ENCODE peak calls at places on chromosomes 11 and 22, in four cellular contexts. C, Z, D and F are unnamed samples.

GRCh38 chr11:64850979-64851567 is 6.6 kb upstream of the CDC42BPG start:
- DNase-seq in C (no peak), Z (no peak), D (no peak), F (peak)

GRCh38 chr11:5258543-5259262 is 4.1 kb upstream of the HBG2 start:
- DNase-seq in C (no peak), Z (no peak), D (no peak), F (no peak)

GRCh38 chr11:1485504-1485885 is 1.1 kb downstream of the MOB2 start:
- DNase-seq in C (no peak), Z (no peak), D (no peak), F (peak)

GRCh38 chr22:32502346-32502745 is 27.7 kb downstream of the FBXO7 start:
- DNase-seq in C (no peak), Z (no peak), D (peak), F (no peak)

GRCh38 chr11:128488471-128488870 is 98.9 kb downstream of the ETS1 start:
- DNase-seq in C (no peak), Z (peak), D (no peak), F (no peak)

GRCh38 chr11:6733326-6734030 is 38.3 kb downstream of the OR2AG2 start:
- DNase-seq in C (no peak), Z (no peak), D (no peak), F (no peak)

GRCh38 chr11:73866586-73866996 is 10.1 kb downstream of the COA4 start:
- DNase-seq in C (no peak), Z (peak), D (no peak), F (no peak)

GRCh38 chr11:34363363-34364084 is 5.7 kb upstream of the ABTB2 start:
- DNase-seq in C (no peak), Z (peak), D (no peak), F (no peak)

GRCh38 chr22:39800790-39801540 is 92.6 kb downstream of the ENTHD1 start:
- DNase-seq in C (no peak), Z (no peak), D (no peak), F (no peak)

GRCh38 chr11:15579287-15580001 is 464.7 kb downstream of the INSC start:
- DNase-seq in C (no peak), Z (no peak), D (no peak), F (no peak)
- H3K4me3 ChIP-seq in C (no peak), Z (no peak), D (no peak), F (no peak)

DNA sequence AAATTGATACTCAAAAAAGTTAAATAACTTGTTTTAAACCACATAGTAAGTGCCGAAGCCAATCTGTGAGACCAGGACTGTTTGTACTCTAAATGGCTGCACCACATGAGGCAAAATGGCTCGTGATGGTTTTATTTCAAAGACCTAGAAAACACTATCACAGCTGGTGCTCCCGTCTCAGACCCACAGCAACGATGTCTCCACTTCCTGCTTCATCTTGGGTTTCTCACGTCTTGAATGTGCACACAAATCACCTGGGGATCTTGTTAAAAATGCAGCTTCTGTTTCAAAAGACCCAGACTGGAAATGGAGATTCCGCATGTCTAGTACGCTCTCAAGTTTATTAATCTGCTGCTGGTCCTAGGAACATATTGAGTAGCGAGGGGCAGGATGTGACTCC is 1.2 kb downstream of the CD3E start:
- DNase-seq in C (no peak), Z (no peak), D (no peak), F (no peak)
- H3K4me3 ChIP-seq in C (no peak), Z (no peak), D (no peak), F (peak)

GRCh38 chr22:49970528-49971231 is 10.1 kb downstream of the PIM3 start:
- DNase-seq in C (peak), Z (peak), D (peak), F (peak)

GRCh38 chr22:49968831-49969661 is 8.5 kb downstream of the PIM3 start:
- DNase-seq in C (no peak), Z (no peak), D (peak), F (peak)

GRCh38 chr22:49971232-49972162 is 10.9 kb downstream of the PIM3 start:
- DNase-seq in C (peak), Z (peak), D (peak), F (peak)

GRCh38 chr22:49968313-49968830 is 7.8 kb downstream of the PIM3 start:
- DNase-seq in C (no peak), Z (no peak), D (no peak), F (peak)

DNA sequence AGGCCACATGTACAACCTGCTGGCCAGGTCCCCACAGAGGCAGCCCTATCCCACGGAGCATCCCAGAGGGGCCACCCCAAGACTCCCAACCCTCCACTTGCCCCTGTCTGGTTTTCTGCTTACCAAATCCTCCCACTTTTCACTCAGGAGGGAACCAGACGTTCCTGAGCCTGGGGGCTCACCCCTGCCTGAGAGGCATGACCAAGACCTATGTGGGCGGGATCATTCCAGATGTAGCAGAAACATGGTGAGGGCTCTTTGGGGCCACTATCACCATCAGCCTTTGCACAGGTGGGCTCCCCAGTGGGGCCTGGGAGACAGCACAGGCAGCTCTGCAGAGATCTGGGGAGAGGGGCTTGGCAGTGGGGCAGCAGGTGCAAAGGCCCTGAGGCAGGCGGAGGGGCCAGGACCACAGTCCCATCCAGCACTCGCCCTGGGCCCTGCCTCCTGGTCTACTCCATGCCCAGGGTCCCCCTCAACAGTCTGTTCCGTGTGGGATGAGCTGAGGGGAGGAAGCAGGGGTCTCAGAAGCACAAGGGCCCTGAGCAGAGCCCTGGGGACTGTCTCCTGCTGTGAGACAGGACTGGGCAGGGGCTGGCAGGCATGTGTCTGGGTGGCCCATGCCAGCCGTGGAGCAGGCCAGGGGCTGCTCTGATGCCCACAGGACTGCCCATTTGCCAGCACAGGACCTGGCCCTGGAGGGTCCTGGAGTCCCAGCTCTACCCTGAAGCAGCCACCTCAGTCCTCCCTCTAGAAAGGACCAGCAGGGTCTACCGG is 9.4 kb downstream of the PIM3 start:
- DNase-seq in C (no peak), Z (no peak), D (no peak), F (peak)
- H3K4me3 ChIP-seq in C (no peak), Z (no peak), D (no peak), F (no peak)

GRCh38 chr11:111417766-111418435 is 38.8 kb upstream of the POU2AF1 start:
- DNase-seq in C (no peak), Z (peak), D (no peak), F (peak)
- H3K4me3 ChIP-seq in C (no peak), Z (no peak), D (no peak), F (peak)

GRCh38 chr22:29973269-29973668 is 90.3 kb downstream of the MTMR3 start:
- DNase-seq in C (no peak), Z (no peak), D (no peak), F (no peak)

GRCh38 chr22:29972121-29972520 is 89.1 kb downstream of the MTMR3 start:
- DNase-seq in C (no peak), Z (no peak), D (no peak), F (no peak)

GRCh38 chr22:29977107-29977506 is 94.1 kb downstream of the MTMR3 start:
- DNase-seq in C (no peak), Z (no peak), D (no peak), F (no peak)

GRCh38 chr22:29971607-29972006 is 88.6 kb downstream of the MTMR3 start:
- DNase-seq in C (no peak), Z (no peak), D (no peak), F (no peak)

GRCh38 chr22:29975494-29975893 is 92.5 kb downstream of the MTMR3 start:
- DNase-seq in C (no peak), Z (no peak), D (no peak), F (no peak)
- H3K4me3 ChIP-seq in C (no peak), Z (no peak), D (no peak), F (no peak)

GRCh38 chr22:50294319-50294656 is 13.2 kb downstream of the PLXNB2 start:
- DNase-seq in C (no peak), Z (no peak), D (no peak), F (no peak)
- H3K4me3 ChIP-seq in C (no peak), Z (no peak), D (no peak), F (peak)

GRCh38 chr22:21939392-21940319 is 13.0 kb downstream of the PPM1F start:
- DNase-seq in C (no peak), Z (no peak), D (no peak), F (peak)
- H3K4me3 ChIP-seq in C (no peak), Z (no peak), D (no peak), F (no peak)

DNA sequence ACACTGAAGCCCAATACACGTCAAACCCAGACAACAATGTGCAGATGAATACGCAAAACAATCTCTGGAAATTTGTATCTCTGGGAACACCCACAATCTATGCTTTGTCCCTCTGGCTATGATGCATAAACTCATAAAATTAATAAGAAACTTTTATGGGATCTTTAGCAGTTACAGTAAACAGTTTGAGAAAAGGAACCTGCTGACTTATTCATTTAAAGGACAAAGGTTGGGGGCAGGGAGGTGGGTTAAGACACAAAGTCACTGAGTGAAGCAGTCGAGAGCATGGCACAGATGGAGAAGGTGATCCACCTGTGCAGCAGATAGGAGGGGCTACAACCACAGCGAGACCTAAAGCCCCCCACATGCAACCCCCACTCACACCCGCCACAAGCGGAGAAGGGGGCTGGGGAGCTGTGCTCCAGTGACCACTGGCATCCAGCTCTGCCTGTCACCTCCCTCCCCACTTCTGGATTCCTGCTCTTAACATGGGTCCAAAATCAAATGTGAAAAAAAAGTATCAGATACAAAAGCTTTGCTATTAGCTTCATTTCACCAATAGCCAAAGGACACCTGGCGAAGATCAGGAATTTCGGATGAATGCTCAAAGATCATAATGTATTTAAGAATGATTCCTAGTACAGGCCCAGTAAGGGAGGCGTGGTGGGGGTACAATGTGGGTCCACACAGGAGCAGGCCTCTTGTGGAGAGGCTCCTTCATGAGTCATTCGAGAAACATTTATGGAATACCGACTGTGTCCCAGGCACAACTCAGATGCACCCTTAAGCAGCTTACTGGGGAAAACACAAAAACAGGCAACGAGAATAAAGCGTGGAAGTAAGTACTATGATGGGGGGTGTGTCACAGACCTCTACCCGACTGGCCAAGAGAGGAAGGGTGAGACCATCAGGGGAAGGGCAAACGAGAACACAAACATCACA is 44.8 kb downstream of the SMCO4 start:
- DNase-seq in C (no peak), Z (peak), D (peak), F (no peak)
- H3K4me3 ChIP-seq in C (no peak), Z (no peak), D (no peak), F (no peak)

GRCh38 chr11:114181195-114181594 is 115.0 kb upstream of the NNMT start:
- DNase-seq in C (no peak), Z (no peak), D (no peak), F (no peak)

GRCh38 chr11:114181752-114182151 is 114.4 kb upstream of the NNMT start:
- DNase-seq in C (no peak), Z (no peak), D (no peak), F (no peak)

GRCh38 chr11:114179234-114179941 is 116.8 kb upstream of the NNMT start:
- DNase-seq in C (peak), Z (no peak), D (no peak), F (no peak)

GRCh38 chr11:114178656-114179055 is 117.5 kb upstream of the NNMT start:
- DNase-seq in C (no peak), Z (no peak), D (no peak), F (no peak)

GRCh38 chr11:114180301-114181055 is 115.7 kb upstream of the NNMT start:
- DNase-seq in C (peak), Z (no peak), D (peak), F (no peak)
- H3K4me3 ChIP-seq in C (no peak), Z (no peak), D (no peak), F (no peak)

GRCh38 chr11:66468691-66469090 is 2.0 kb downstream of the PELI3 start:
- DNase-seq in C (no peak), Z (no peak), D (no peak), F (no peak)

GRCh38 chr11:66469441-66469840 is 2.7 kb downstream of the PELI3 start:
- DNase-seq in C (no peak), Z (no peak), D (no peak), F (no peak)

GRCh38 chr11:66466225-66467033 is at the start of gene PELI3:
- DNase-seq in C (peak), Z (peak), D (peak), F (peak)

GRCh38 chr11:66467034-66467659 is 442 bp downstream of the PELI3 start:
- DNase-seq in C (peak), Z (peak), D (peak), F (no peak)

DNA sequence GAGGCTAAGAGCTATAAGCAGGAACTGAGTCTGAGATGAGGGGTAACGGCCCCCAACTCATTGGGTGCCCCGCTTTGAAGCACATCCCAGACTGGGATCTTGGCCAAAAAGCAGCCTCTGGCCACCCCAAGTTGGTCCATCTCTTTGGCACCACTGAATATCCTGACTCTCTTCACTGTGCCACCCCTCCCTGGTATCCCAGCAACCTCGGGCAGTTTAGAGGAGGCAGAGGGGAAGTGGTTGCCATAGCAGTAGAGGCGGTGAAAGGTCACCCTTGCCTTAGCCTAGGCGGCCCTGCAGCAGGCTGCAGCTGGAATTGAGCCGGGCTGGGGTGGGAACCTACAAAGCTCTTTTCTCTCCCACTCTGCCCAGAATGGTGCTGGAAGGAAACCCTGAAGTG is 1.1 kb downstream of the PELI3 start:
- DNase-seq in C (peak), Z (no peak), D (peak), F (peak)
- H3K4me3 ChIP-seq in C (peak), Z (peak), D (peak), F (peak)